ENCODE peak calls at places on chromosomes 16 and 17, in four cellular contexts. S, W, F and B are unnamed samples.
A peak's percentile ranks its signal among the peaks of the same experiment; 100 is the strongest.

GRCh38 chr17:82891911-82892310 is 52.1 kb upstream of the ZNF750 start:
- DNase-seq in S (no peak), W (no peak), F (no peak), B (no peak)

GRCh38 chr16:53945996-53946395 is 242.0 kb downstream of the FTO start:
- DNase-seq in S (no peak), W (peak; percentile 55), F (peak; percentile 5), B (peak; percentile 14)

GRCh38 chr16:68592466-68593337 is 52.4 kb upstream of the CDH3 start:
- DNase-seq in S (no peak), W (no peak), F (no peak), B (no peak)

GRCh38 chr16:22971346-22971924 is 157.5 kb downstream of the HS3ST2 start:
- DNase-seq in S (no peak), W (no peak), F (no peak), B (no peak)

GRCh38 chr17:7213895-7214299 is 5.7 kb downstream of the DLG4 start:
- DNase-seq in S (no peak), W (peak; percentile 49), F (no peak), B (peak; percentile 57)

GRCh38 chr16:31362476-31363405 is 7.8 kb downstream of the ITGAX start:
- DNase-seq in S (no peak), W (no peak), F (no peak), B (no peak)

GRCh38 chr16:81917375-81917774 is 93.9 kb downstream of the SDR42E1 start:
- DNase-seq in S (no peak), W (no peak), F (no peak), B (no peak)

GRCh38 chr16:18983565-18984424 is at the start of gene TMC7:
- DNase-seq in S (no peak), W (peak; percentile 59), F (peak; percentile 74), B (peak; percentile 56)

GRCh38 chr17:21246698-21247097 is 6.5 kb downstream of the NATD1 start:
- DNase-seq in S (no peak), W (no peak), F (no peak), B (no peak)

GRCh38 chr17:75109047-75109406 is 742 bp upstream of the ARMC7 start:
- DNase-seq in S (no peak), W (no peak), F (no peak), B (no peak)

GRCh38 chr17:81553018-81553615 is 964 bp upstream of the FAAP100 start:
- DNase-seq in S (peak; percentile 81), W (no peak), F (no peak), B (peak; percentile 63)

GRCh38 chr17:32142857-32143524 is 689 bp downstream of the RHOT1 start:
- DNase-seq in S (peak; percentile 29), W (peak; percentile 18), F (no peak), B (no peak)

GRCh38 chr16:57711331-57711730 is 16.7 kb downstream of the DRC7 start:
- DNase-seq in S (no peak), W (no peak), F (no peak), B (no peak)

GRCh38 chr17:55290721-55291507 is 26.2 kb downstream of the HLF start:
- DNase-seq in S (no peak), W (no peak), F (no peak), B (no peak)

GRCh38 chr17:61322316-61323014 is 77.2 kb upstream of the TBX2 start:
- DNase-seq in S (no peak), W (no peak), F (no peak), B (no peak)

GRCh38 chr17:39016193-39017153 is 49.3 kb upstream of the FBXO47 start:
- DNase-seq in S (peak; percentile 34), W (no peak), F (no peak), B (no peak)

GRCh38 chr17:76444518-76445311 is 8.2 kb downstream of the UBE2O start:
- DNase-seq in S (no peak), W (no peak), F (no peak), B (no peak)

GRCh38 chr17:43213545-43213944 is 1.9 kb downstream of the TMEM106A start:
- DNase-seq in S (no peak), W (no peak), F (no peak), B (no peak)

GRCh38 chr17:81395600-81396277 is 482 bp downstream of the BAHCC1 start:
- DNase-seq in S (no peak), W (no peak), F (no peak), B (no peak)

GRCh38 chr17:862584-862983 is 80.4 kb downstream of the MRM3 start:
- DNase-seq in S (no peak), W (no peak), F (no peak), B (no peak)

GRCh38 chr17:14792751-14793150 is 472.4 kb downstream of the PMP22 start:
- DNase-seq in S (no peak), W (peak; percentile 12), F (no peak), B (no peak)

GRCh38 chr17:16381496-16381820 is 567 bp downstream of the UBB start:
- DNase-seq in S (peak; percentile 57), W (no peak), F (no peak), B (no peak)

GRCh38 chr16:6249863-6250262 is 1082.8 kb upstream of the RBFOX1 start:
- DNase-seq in S (no peak), W (no peak), F (no peak), B (no peak)

GRCh38 chr16:85803570-85803969 is 4.1 kb downstream of the COX4I1 start:
- DNase-seq in S (no peak), W (no peak), F (no peak), B (no peak)

GRCh38 chr17:79800325-79801155 is 3.7 kb upstream of the CBX8 start:
- DNase-seq in S (peak; percentile 40), W (peak; percentile 55), F (no peak), B (peak; percentile 54)

GRCh38 chr16:13077816-13078215 is 176.4 kb downstream of the SHISA9 start:
- DNase-seq in S (no peak), W (no peak), F (no peak), B (no peak)

GRCh38 chr16:29710227-29711219 is 31.5 kb downstream of the QPRT start:
- DNase-seq in S (peak; percentile 41), W (peak; percentile 35), F (peak; percentile 38), B (peak; percentile 61)

GRCh38 chr17:35447494-35447893 is 1.1 kb downstream of the SLFN13 start:
- DNase-seq in S (no peak), W (no peak), F (no peak), B (no peak)

GRCh38 chr17:27633312-27634025 is 2.5 kb downstream of the LGALS9 start:
- DNase-seq in S (no peak), W (no peak), F (no peak), B (no peak)

GRCh38 chr16:88771294-88771772 is 13.7 kb downstream of the PIEZO1 start:
- DNase-seq in S (no peak), W (no peak), F (no peak), B (no peak)

GRCh38 chr16:28572659-28573510 is 19.2 kb downstream of the SGF29 start:
- DNase-seq in S (no peak), W (no peak), F (no peak), B (no peak)

GRCh38 chr17:83203472-83204221 is 124.2 kb downstream of the METRNL start:
- DNase-seq in S (no peak), W (no peak), F (no peak), B (no peak)

GRCh38 chr17:18966831-18967624 is 15.1 kb downstream of the SLC5A10 start:
- DNase-seq in S (no peak), W (peak; percentile 18), F (no peak), B (no peak)

GRCh38 chr17:38731526-38732294 is 1.6 kb downstream of the CISD3 start:
- DNase-seq in S (no peak), W (no peak), F (no peak), B (no peak)

GRCh38 chr16:72946063-72946462 is 101.9 kb downstream of the ZFHX3 start:
- DNase-seq in S (no peak), W (no peak), F (no peak), B (no peak)

GRCh38 chr16:86951831-86952598 is 365.2 kb downstream of the C16orf95 start:
- DNase-seq in S (no peak), W (peak; percentile 92), F (no peak), B (peak; percentile 96)

GRCh38 chr16:84973226-84973625 is 38.1 kb downstream of the ZDHHC7 start:
- DNase-seq in S (no peak), W (no peak), F (no peak), B (no peak)

DNA sequence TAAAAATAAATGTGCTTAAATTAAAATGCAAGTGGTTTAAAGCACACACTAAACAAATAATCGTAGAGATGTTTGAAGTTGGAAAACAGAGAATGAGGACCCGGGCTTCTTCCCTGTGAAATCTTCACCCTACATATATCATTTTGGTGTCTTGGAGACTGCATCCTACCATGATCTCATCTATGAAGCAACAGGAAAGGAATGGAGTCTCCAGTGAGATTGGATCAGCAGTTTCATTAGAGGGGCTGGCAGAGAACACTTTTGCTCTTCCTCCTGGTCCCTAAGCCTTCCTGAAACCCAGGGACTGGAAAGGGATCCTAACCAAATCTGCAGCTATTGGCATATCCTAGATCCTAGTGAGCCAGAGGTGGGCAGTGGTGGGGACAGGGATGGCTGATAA is 85.0 kb downstream of the GRIN2A start:
- DNase-seq in S (no peak), W (no peak), F (no peak), B (no peak)
- H3K4me3 ChIP-seq in S (no peak overlapping the region), W (no peak overlapping the region), F (no peak overlapping the region), B (no peak overlapping the region)

DNA sequence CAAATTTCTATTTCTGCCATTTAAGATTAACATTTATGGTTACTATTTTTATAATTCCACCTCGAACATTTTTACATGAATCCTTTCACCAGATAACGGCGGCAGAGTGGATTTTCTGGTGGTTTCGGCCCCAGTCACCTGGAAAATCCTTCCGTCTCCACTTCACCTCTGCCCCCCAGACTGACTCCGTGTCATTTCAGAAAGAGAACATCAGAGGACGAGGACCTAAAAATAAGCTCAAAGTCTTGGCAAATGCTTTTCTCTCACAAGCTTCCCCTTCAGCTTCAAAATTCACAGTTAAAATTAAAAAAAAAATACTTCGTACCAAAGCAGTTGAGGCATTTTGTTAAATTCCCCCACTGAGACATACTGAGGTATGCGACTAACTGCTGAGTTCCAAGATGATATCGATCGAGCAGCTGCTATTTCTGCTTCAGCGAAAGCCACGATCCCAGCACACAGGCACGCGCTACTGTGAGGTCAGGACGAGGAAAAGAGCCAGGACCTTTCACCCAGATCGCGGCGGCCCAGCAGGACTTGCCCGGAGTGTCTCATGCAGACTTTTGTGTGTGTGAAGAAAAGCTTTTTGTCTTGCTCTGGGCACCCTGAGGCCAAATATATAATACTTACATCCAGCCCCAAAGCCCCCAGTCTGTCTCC is 36.8 kb downstream of the ASPA start:
- DNase-seq in S (no peak), W (peak; percentile 53), F (no peak), B (no peak)
- H3K4me3 ChIP-seq in S (no peak overlapping the region), W (peak overlapping the region; percentile 1), F (no peak overlapping the region), B (no peak overlapping the region)

GRCh38 chr17:48809182-48809581 is 7.8 kb downstream of the TTLL6 start:
- DNase-seq in S (no peak), W (no peak), F (no peak), B (no peak)

GRCh38 chr17:48799069-48799710 is 17.8 kb downstream of the TTLL6 start:
- DNase-seq in S (no peak), W (no peak), F (no peak), B (no peak)

GRCh38 chr17:48800626-48801217 is 16.3 kb downstream of the TTLL6 start:
- DNase-seq in S (no peak), W (no peak), F (no peak), B (no peak)

GRCh38 chr17:48804936-48805411 is 12.1 kb downstream of the TTLL6 start:
- DNase-seq in S (peak; percentile 61), W (peak; percentile 18), F (no peak), B (no peak)
- H3K4me3 ChIP-seq in S (no peak overlapping the region), W (no peak overlapping the region), F (no peak overlapping the region), B (no peak overlapping the region)

DNA sequence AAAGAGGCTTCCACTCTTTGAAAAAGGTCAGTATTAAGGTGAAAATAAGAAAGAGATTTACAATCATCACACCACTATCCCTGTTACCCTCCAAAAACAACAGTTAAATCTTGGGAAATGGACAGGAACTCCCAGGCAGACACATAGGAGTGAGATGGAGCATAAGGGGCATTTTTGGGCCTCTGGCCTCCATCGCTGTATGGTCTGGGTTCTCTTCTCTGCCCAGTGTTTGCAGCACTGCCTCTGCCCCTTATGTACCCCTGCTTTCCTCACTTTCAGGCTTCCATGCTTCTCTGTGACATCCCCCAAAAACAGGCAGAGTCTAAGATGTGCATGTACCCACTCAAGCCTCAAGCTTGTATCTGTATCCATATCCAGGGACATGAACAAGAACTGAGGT is 630 bp upstream of the HOXB2 start:
- DNase-seq in S (no peak), W (no peak), F (no peak), B (no peak)
- H3K4me3 ChIP-seq in S (no peak overlapping the region), W (peak overlapping the region; percentile 80), F (peak overlapping the region; percentile 69), B (no peak overlapping the region)